ENCODE peak calls at places on chromosomes 12 and 14, in five cellular contexts. One of them, this sample, is unnamed.

GRCh38 chr14:73726025-73726961 is 12.1 kb upstream of the PNMA1 start:
- DNase-seq in neural progenitor cell: no peak
- DNase-seq in A549: no peak
- DNase-seq in endothelial cell of umbilical vein: no peak
- DNase-seq in OCI-LY7: no peak
- DNase-seq in this sample: no peak

GRCh38 chr14:63492391-63492790 is 50.8 kb downstream of the PPP2R5E start:
- DNase-seq in neural progenitor cell: no peak
- DNase-seq in A549: no peak
- DNase-seq in endothelial cell of umbilical vein: no peak
- DNase-seq in OCI-LY7: no peak
- DNase-seq in this sample: peak; percentile 88

GRCh38 chr12:119154435-119154818 is 24.3 kb upstream of the HSPB8 start:
- DNase-seq in neural progenitor cell: peak; percentile 88
- DNase-seq in A549: no peak
- DNase-seq in endothelial cell of umbilical vein: no peak
- DNase-seq in OCI-LY7: no peak
- DNase-seq in this sample: no peak

GRCh38 chr14:68509188-68509953 is 283.5 kb downstream of the ZFP36L1 start:
- DNase-seq in neural progenitor cell: no peak
- DNase-seq in A549: no peak
- DNase-seq in endothelial cell of umbilical vein: no peak
- DNase-seq in OCI-LY7: no peak
- DNase-seq in this sample: peak; percentile 72

GRCh38 chr14:88554458-88555286 is at the start of gene PTPN21:
- DNase-seq in neural progenitor cell: peak; percentile 90
- DNase-seq in A549: peak; percentile 62
- DNase-seq in endothelial cell of umbilical vein: peak; percentile 69
- DNase-seq in OCI-LY7: no peak
- DNase-seq in this sample: peak; percentile 76

GRCh38 chr12:123859035-123859434 is 96.9 kb downstream of the DNAH10 start:
- DNase-seq in neural progenitor cell: peak; percentile 50
- DNase-seq in A549: no peak
- DNase-seq in endothelial cell of umbilical vein: no peak
- DNase-seq in OCI-LY7: no peak
- DNase-seq in this sample: no peak

GRCh38 chr12:72632286-72632685 is 360.1 kb downstream of the TRHDE start:
- DNase-seq in neural progenitor cell: no peak
- DNase-seq in A549: no peak
- DNase-seq in endothelial cell of umbilical vein: no peak
- DNase-seq in OCI-LY7: no peak
- DNase-seq in this sample: peak; percentile 33

GRCh38 chr12:104502662-104503061 is 45.9 kb downstream of the CHST11 start:
- DNase-seq in neural progenitor cell: no peak
- DNase-seq in A549: no peak
- DNase-seq in endothelial cell of umbilical vein: no peak
- DNase-seq in OCI-LY7: no peak
- DNase-seq in this sample: no peak

GRCh38 chr14:101242442-101243385 is 318.6 kb upstream of the DIO3 start:
- DNase-seq in neural progenitor cell: no peak
- DNase-seq in A549: no peak
- DNase-seq in endothelial cell of umbilical vein: no peak
- DNase-seq in OCI-LY7: no peak
- DNase-seq in this sample: no peak

GRCh38 chr12:55717397-55718007 is 1.7 kb downstream of the BLOC1S1 start:
- DNase-seq in neural progenitor cell: no peak
- DNase-seq in A549: no peak
- DNase-seq in endothelial cell of umbilical vein: peak; percentile 19
- DNase-seq in OCI-LY7: no peak
- DNase-seq in this sample: peak; percentile 85

GRCh38 chr12:6950401-6950801 is 755 bp upstream of the PTPN6 start:
- DNase-seq in neural progenitor cell: no peak
- DNase-seq in A549: no peak
- DNase-seq in endothelial cell of umbilical vein: no peak
- DNase-seq in OCI-LY7: peak; percentile 67
- DNase-seq in this sample: no peak

GRCh38 chr12:100317371-100317770 is 39.5 kb upstream of the SLC17A8 start:
- DNase-seq in neural progenitor cell: no peak
- DNase-seq in A549: no peak
- DNase-seq in endothelial cell of umbilical vein: no peak
- DNase-seq in OCI-LY7: no peak
- DNase-seq in this sample: no peak

GRCh38 chr12:104109446-104110271 is 28.4 kb downstream of the NFYB start:
- DNase-seq in neural progenitor cell: no peak
- DNase-seq in A549: no peak
- DNase-seq in endothelial cell of umbilical vein: no peak
- DNase-seq in OCI-LY7: no peak
- DNase-seq in this sample: no peak

GRCh38 chr14:52342849-52343606 is 28.9 kb downstream of the PTGER2 start:
- DNase-seq in neural progenitor cell: no peak
- DNase-seq in A549: no peak
- DNase-seq in endothelial cell of umbilical vein: no peak
- DNase-seq in OCI-LY7: no peak
- DNase-seq in this sample: peak; percentile 56

GRCh38 chr12:48388938-48389337 is 38.2 kb upstream of the ZNF641 start:
- DNase-seq in neural progenitor cell: no peak
- DNase-seq in A549: no peak
- DNase-seq in endothelial cell of umbilical vein: no peak
- DNase-seq in OCI-LY7: no peak
- DNase-seq in this sample: peak; percentile 73

GRCh38 chr14:75088566-75089373 is 19.3 kb downstream of the ZC2HC1C start:
- DNase-seq in neural progenitor cell: peak; percentile 87
- DNase-seq in A549: peak; percentile 43
- DNase-seq in endothelial cell of umbilical vein: peak; percentile 70
- DNase-seq in OCI-LY7: peak; percentile 63
- DNase-seq in this sample: peak; percentile 36

GRCh38 chr14:101224356-101225115 is 321.0 kb upstream of the RTL1 start:
- DNase-seq in neural progenitor cell: peak; percentile 59
- DNase-seq in A549: no peak
- DNase-seq in endothelial cell of umbilical vein: no peak
- DNase-seq in OCI-LY7: no peak
- DNase-seq in this sample: no peak

GRCh38 chr12:1776139-1776975 is 44.0 kb upstream of the LRTM2 start:
- DNase-seq in neural progenitor cell: peak; percentile 12
- DNase-seq in A549: peak; percentile 65
- DNase-seq in endothelial cell of umbilical vein: no peak
- DNase-seq in OCI-LY7: no peak
- DNase-seq in this sample: no peak

GRCh38 chr12:123358035-123358434 is 6.6 kb downstream of the SBNO1 start:
- DNase-seq in neural progenitor cell: no peak
- DNase-seq in A549: no peak
- DNase-seq in endothelial cell of umbilical vein: no peak
- DNase-seq in OCI-LY7: no peak
- DNase-seq in this sample: no peak

GRCh38 chr12:98453070-98453469 is 62.3 kb upstream of the TMPO start:
- DNase-seq in neural progenitor cell: no peak
- DNase-seq in A549: no peak
- DNase-seq in endothelial cell of umbilical vein: no peak
- DNase-seq in OCI-LY7: no peak
- DNase-seq in this sample: no peak

GRCh38 chr12:68943848-68944247 is 10.9 kb upstream of the CPM start:
- DNase-seq in neural progenitor cell: no peak
- DNase-seq in A549: no peak
- DNase-seq in endothelial cell of umbilical vein: no peak
- DNase-seq in OCI-LY7: no peak
- DNase-seq in this sample: no peak

GRCh38 chr12:110689002-110689600 is at the start of gene HVCN1:
- DNase-seq in neural progenitor cell: peak; percentile 82
- DNase-seq in A549: no peak
- DNase-seq in endothelial cell of umbilical vein: no peak
- DNase-seq in OCI-LY7: peak; percentile 42
- DNase-seq in this sample: peak; percentile 9

GRCh38 chr12:9936597-9936996 is 4.4 kb upstream of the CLEC2A start:
- DNase-seq in neural progenitor cell: no peak
- DNase-seq in A549: no peak
- DNase-seq in endothelial cell of umbilical vein: no peak
- DNase-seq in OCI-LY7: no peak
- DNase-seq in this sample: no peak

GRCh38 chr12:9933966-9934365 is 1.8 kb upstream of the CLEC2A start:
- DNase-seq in neural progenitor cell: no peak
- DNase-seq in A549: no peak
- DNase-seq in endothelial cell of umbilical vein: no peak
- DNase-seq in OCI-LY7: no peak
- DNase-seq in this sample: peak; percentile 2

GRCh38 chr12:9932270-9932669 is at the start of gene CLEC2A:
- DNase-seq in neural progenitor cell: no peak
- DNase-seq in A549: no peak
- DNase-seq in endothelial cell of umbilical vein: no peak
- DNase-seq in OCI-LY7: no peak
- DNase-seq in this sample: no peak

GRCh38 chr12:9931245-9931644 is 925 bp downstream of the CLEC2A start:
- DNase-seq in neural progenitor cell: no peak
- DNase-seq in A549: no peak
- DNase-seq in endothelial cell of umbilical vein: no peak
- DNase-seq in OCI-LY7: no peak
- DNase-seq in this sample: no peak

GRCh38 chr12:9935026-9935425 is 2.9 kb upstream of the CLEC2A start:
- DNase-seq in neural progenitor cell: no peak
- DNase-seq in A549: no peak
- DNase-seq in endothelial cell of umbilical vein: no peak
- DNase-seq in OCI-LY7: no peak
- DNase-seq in this sample: no peak
- H3K4me2 ChIP-seq in neural progenitor cell: no peak overlapping the region
- H3K4me2 ChIP-seq in A549: no peak overlapping the region
- H3K4me2 ChIP-seq in endothelial cell of umbilical vein: no peak overlapping the region
- H3K4me2 ChIP-seq in OCI-LY7: no peak overlapping the region
- H3K4me2 ChIP-seq in this sample: no peak overlapping the region

GRCh38 chr14:92456215-92457017 is 57.2 kb upstream of the RIN3 start:
- DNase-seq in neural progenitor cell: peak; percentile 83
- DNase-seq in A549: peak; percentile 53
- DNase-seq in endothelial cell of umbilical vein: peak; percentile 66
- DNase-seq in OCI-LY7: peak; percentile 57
- DNase-seq in this sample: peak; percentile 75
- TF ChIP-seq CTCF in neural progenitor cell: peak; percentile 75
- TF ChIP-seq CTCF in A549: peak; percentile 80
- TF ChIP-seq CTCF in endothelial cell of umbilical vein: peak; percentile 56
- TF ChIP-seq CTCF in OCI-LY7: peak; percentile 69
- TF ChIP-seq CTCF in this sample: peak; percentile 72

GRCh38 chr12:84913151-84913550 is 552 bp upstream of the SLC6A15 start:
- DNase-seq in neural progenitor cell: peak; percentile 48
- DNase-seq in A549: no peak
- DNase-seq in endothelial cell of umbilical vein: no peak
- DNase-seq in OCI-LY7: no peak
- DNase-seq in this sample: peak; percentile 60

GRCh38 chr12:84911331-84912190 is 1.0 kb downstream of the SLC6A15 start:
- DNase-seq in neural progenitor cell: peak; percentile 93
- DNase-seq in A549: peak; percentile 67
- DNase-seq in endothelial cell of umbilical vein: peak; percentile 58
- DNase-seq in OCI-LY7: no peak
- DNase-seq in this sample: peak; percentile 81

GRCh38 chr12:84910549-84911241 is 1.9 kb downstream of the SLC6A15 start:
- DNase-seq in neural progenitor cell: peak; percentile 61
- DNase-seq in A549: no peak
- DNase-seq in endothelial cell of umbilical vein: no peak
- DNase-seq in OCI-LY7: no peak
- DNase-seq in this sample: peak; percentile 59

GRCh38 chr12:84912191-84913142 is at the start of gene SLC6A15:
- DNase-seq in neural progenitor cell: peak; percentile 90
- DNase-seq in A549: peak; percentile 53
- DNase-seq in endothelial cell of umbilical vein: peak; percentile 27
- DNase-seq in OCI-LY7: no peak
- DNase-seq in this sample: peak; percentile 74
- H3K4me3 ChIP-seq in neural progenitor cell: peak within 1 kb of the TSS; percentile 85
- H3K4me3 ChIP-seq in A549: peak within 1 kb of the TSS; percentile 47
- H3K4me3 ChIP-seq in endothelial cell of umbilical vein: peak within 1 kb of the TSS; percentile 71
- H3K4me3 ChIP-seq in OCI-LY7: no peak within 1 kb of the TSS
- H3K4me3 ChIP-seq in this sample: peak within 1 kb of the TSS; percentile 65

DNA sequence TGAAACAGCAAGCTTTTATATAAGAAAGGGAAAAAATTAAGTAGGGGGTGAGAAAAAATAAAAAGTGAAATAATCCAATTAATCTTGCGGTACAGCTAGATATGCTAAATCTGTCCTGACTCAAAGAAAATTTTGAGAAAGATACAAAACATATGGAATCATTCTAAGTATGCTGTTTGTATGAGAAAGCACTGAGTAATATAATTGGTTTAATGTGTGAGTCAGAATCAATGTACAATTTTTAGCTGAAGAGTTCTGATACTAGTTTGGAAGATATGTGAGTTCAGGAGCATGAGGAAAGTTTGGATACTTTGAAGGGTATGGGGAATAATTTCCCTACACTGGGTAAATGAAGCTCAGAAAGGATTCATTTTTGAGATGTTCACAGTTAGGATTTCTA is 190.9 kb upstream of the RASSF8 start:
- DNase-seq in neural progenitor cell: no peak
- DNase-seq in A549: no peak
- DNase-seq in endothelial cell of umbilical vein: no peak
- DNase-seq in OCI-LY7: no peak
- DNase-seq in this sample: peak; percentile 58
- H3K4me2 ChIP-seq in neural progenitor cell: no peak overlapping the region
- H3K4me2 ChIP-seq in A549: no peak overlapping the region
- H3K4me2 ChIP-seq in endothelial cell of umbilical vein: no peak overlapping the region
- H3K4me2 ChIP-seq in OCI-LY7: no peak overlapping the region
- H3K4me2 ChIP-seq in this sample: peak overlapping the region; percentile 40

GRCh38 chr14:95318399-95318834 is 1.3 kb downstream of the CLMN start:
- DNase-seq in neural progenitor cell: no peak
- DNase-seq in A549: no peak
- DNase-seq in endothelial cell of umbilical vein: no peak
- DNase-seq in OCI-LY7: peak; percentile 46
- DNase-seq in this sample: no peak
- TF ChIP-seq CTCF in neural progenitor cell: no peak
- TF ChIP-seq CTCF in A549: no peak
- TF ChIP-seq CTCF in endothelial cell of umbilical vein: no peak
- TF ChIP-seq CTCF in OCI-LY7: no peak
- TF ChIP-seq CTCF in this sample: no peak

DNA sequence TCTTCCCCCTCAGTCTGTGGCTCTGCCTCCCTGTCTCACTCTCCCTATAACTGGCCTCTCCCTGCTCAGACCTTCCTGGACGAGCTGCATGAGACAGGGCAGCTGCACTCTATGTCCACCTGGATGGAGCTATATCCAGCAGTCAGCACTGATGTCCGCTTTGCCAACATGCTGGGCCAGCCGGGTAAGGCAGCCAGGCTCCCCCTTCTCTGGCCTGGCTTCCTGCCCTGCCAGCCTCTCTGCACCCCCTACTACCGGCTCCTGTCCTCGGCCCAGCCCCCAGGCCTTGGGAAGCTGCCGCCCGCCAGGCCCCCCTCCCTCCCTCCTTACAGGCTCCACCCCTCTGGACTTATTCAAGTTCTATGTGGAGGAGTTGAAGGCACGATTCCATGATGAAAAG is 14.0 kb downstream of the PRPF40B start:
- DNase-seq in neural progenitor cell: peak; percentile 31
- DNase-seq in A549: no peak
- DNase-seq in endothelial cell of umbilical vein: peak; percentile 57
- DNase-seq in OCI-LY7: no peak
- DNase-seq in this sample: no peak
- H3K4me3 ChIP-seq in neural progenitor cell: no peak overlapping the region
- H3K4me3 ChIP-seq in A549: no peak overlapping the region
- H3K4me3 ChIP-seq in endothelial cell of umbilical vein: no peak overlapping the region
- H3K4me3 ChIP-seq in OCI-LY7: no peak overlapping the region
- H3K4me3 ChIP-seq in this sample: no peak overlapping the region

DNA sequence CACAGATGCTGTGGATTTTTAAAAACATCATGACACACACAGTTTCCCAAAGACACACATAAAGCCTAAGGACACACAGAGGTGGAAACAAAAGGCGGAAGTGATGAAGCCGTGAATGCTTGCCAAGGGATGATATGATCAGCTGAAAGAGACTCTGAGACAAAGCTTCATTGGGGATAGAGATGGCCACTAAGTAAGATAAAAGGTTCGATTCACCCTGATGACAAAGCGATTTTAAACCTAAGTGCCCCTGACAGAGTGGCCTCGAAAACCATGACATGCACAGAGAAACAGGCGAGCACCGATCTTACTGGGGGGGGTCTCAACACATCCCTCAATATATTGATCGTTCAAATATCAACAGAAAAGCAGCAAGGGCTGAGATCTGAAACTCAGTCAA is 20.3 kb upstream of the EIF5 start:
- DNase-seq in neural progenitor cell: no peak
- DNase-seq in A549: no peak
- DNase-seq in endothelial cell of umbilical vein: peak; percentile 66
- DNase-seq in OCI-LY7: no peak
- DNase-seq in this sample: no peak
- H3K4me2 ChIP-seq in neural progenitor cell: no peak overlapping the region
- H3K4me2 ChIP-seq in A549: no peak overlapping the region
- H3K4me2 ChIP-seq in endothelial cell of umbilical vein: peak overlapping the region; percentile 28
- H3K4me2 ChIP-seq in OCI-LY7: no peak overlapping the region
- H3K4me2 ChIP-seq in this sample: no peak overlapping the region

This sample was measured in fibroblast of lung.